ENCODE peak calls at places on chromosomes 12 and 14, in six cellular contexts. One of them, this sample, is unnamed. For H3K27me3, the result is how much of the 10 kb centered on the place peaks cover.

GRCh38 chr14:61090432-61091216 is 109.6 kb downstream of the SLC38A6 start:
- DNase-seq in psoas muscle: no peak
- DNase-seq in testis: no peak
- DNase-seq in HepG2: no peak
- DNase-seq in trophoblast cell: no peak
- DNase-seq in dorsolateral prefrontal cortex: no peak
- DNase-seq in this sample: no peak

GRCh38 chr14:75533791-75534190 is 11.5 kb downstream of the BATF start:
- DNase-seq in psoas muscle: no peak
- DNase-seq in testis: no peak
- DNase-seq in HepG2: no peak
- DNase-seq in trophoblast cell: no peak
- DNase-seq in dorsolateral prefrontal cortex: no peak
- DNase-seq in this sample: no peak

GRCh38 chr14:65035049-65035448 is 48.4 kb downstream of the FNTB start:
- DNase-seq in psoas muscle: no peak
- DNase-seq in testis: no peak
- DNase-seq in HepG2: no peak
- DNase-seq in trophoblast cell: no peak
- DNase-seq in dorsolateral prefrontal cortex: peak
- DNase-seq in this sample: peak

GRCh38 chr14:102579696-102580551 is 12.5 kb upstream of the RCOR1 start:
- DNase-seq in psoas muscle: peak
- DNase-seq in testis: no peak
- DNase-seq in HepG2: no peak
- DNase-seq in trophoblast cell: peak
- DNase-seq in dorsolateral prefrontal cortex: no peak
- DNase-seq in this sample: no peak

GRCh38 chr14:77024171-77024627 is 4.3 kb downstream of the IRF2BPL start:
- DNase-seq in psoas muscle: no peak
- DNase-seq in testis: peak
- DNase-seq in HepG2: peak
- DNase-seq in trophoblast cell: peak
- DNase-seq in dorsolateral prefrontal cortex: no peak
- DNase-seq in this sample: peak

GRCh38 chr14:69877492-69877891 is 1.7 kb upstream of the SMOC1 start:
- DNase-seq in psoas muscle: no peak
- DNase-seq in testis: peak
- DNase-seq in HepG2: no peak
- DNase-seq in trophoblast cell: peak
- DNase-seq in dorsolateral prefrontal cortex: no peak
- DNase-seq in this sample: no peak

GRCh38 chr14:60350366-60350720 is 101.3 kb downstream of the PPM1A start:
- DNase-seq in psoas muscle: no peak
- DNase-seq in testis: no peak
- DNase-seq in HepG2: no peak
- DNase-seq in trophoblast cell: no peak
- DNase-seq in dorsolateral prefrontal cortex: no peak
- DNase-seq in this sample: no peak

GRCh38 chr14:25943329-25943728 is 654.5 kb downstream of the NOVA1 start:
- DNase-seq in psoas muscle: no peak
- DNase-seq in testis: no peak
- DNase-seq in HepG2: no peak
- DNase-seq in trophoblast cell: no peak
- DNase-seq in dorsolateral prefrontal cortex: no peak
- DNase-seq in this sample: no peak

GRCh38 chr14:93330609-93331000 is 2.2 kb downstream of the BTBD7 start:
- DNase-seq in psoas muscle: no peak
- DNase-seq in testis: no peak
- DNase-seq in HepG2: no peak
- DNase-seq in trophoblast cell: peak
- DNase-seq in dorsolateral prefrontal cortex: no peak
- DNase-seq in this sample: no peak

DNA sequence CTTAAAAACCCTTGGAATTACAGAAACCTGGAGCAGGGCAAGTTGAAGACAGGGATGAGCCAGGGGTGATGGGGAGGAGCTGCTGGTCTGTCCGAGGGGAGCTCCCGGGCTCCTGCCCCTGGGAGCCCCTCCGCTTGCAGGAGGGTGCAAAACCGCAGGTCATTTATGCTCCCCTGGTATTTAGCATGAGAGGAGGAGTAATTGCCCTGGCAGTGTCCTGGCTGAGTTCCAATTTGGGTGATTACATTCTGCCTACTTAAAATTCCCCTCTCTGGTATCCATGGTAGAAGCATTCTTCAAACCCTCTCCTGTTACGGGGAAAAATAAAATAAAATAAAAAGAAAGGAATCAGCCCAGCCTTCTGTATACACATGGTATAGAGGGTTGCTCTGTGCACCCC is 61.7 kb upstream of the VRK1 start:
- DNase-seq in psoas muscle: no peak
- DNase-seq in testis: no peak
- DNase-seq in HepG2: no peak
- DNase-seq in trophoblast cell: no peak
- DNase-seq in dorsolateral prefrontal cortex: no peak
- DNase-seq in this sample: no peak
- H3K27me3 ChIP-seq in psoas muscle: under half
- H3K27me3 ChIP-seq in testis: under half
- H3K27me3 ChIP-seq in HepG2: half or more
- H3K27me3 ChIP-seq in trophoblast cell: under half
- H3K27me3 ChIP-seq in dorsolateral prefrontal cortex: under half
- H3K27me3 ChIP-seq in this sample: under half

DNA sequence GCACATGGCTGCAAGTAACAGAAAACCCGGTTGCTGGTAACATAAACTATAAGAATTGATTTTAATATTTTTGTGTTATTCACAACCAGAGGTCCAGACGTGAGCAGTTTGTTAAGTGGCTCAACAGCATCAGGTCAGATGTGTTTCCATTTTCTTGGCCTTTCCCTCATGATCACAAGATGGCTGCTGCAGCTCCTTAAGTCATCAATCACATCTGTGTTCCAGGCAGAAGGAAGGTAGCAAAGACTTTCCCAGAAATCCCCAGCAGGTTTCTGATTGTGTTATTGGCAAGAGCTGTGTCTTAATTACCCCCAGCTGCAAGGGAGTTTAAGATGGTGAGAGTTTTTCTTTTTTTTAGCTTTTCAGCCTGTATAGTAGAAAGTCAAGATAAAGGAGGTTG is 40.4 kb upstream of the MYL2 start:
- DNase-seq in psoas muscle: no peak
- DNase-seq in testis: no peak
- DNase-seq in HepG2: no peak
- DNase-seq in trophoblast cell: no peak
- DNase-seq in dorsolateral prefrontal cortex: no peak
- DNase-seq in this sample: no peak
- H3K27me3 ChIP-seq in psoas muscle: under half
- H3K27me3 ChIP-seq in testis: under half
- H3K27me3 ChIP-seq in HepG2: under half
- H3K27me3 ChIP-seq in trophoblast cell: under half
- H3K27me3 ChIP-seq in dorsolateral prefrontal cortex: under half
- H3K27me3 ChIP-seq in this sample: under half

DNA sequence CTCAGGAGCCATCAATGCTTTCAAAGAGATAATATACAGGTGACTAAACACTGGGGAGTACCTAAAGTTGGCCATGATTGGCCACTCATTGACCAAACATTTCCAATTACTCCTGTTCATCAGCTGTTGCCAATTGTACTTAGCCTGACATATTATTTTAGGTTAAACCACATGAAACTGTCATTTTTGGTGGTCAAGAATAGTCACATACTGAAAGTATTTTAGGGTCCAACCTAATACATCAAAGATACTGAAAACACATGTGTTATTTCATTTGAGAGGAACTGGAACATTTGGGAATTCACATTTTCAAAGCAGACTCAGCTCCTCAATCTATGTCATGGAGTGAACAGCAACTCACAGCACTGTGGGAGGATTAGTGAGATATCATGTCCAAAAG is 63.9 kb upstream of the KCNA5 start:
- DNase-seq in psoas muscle: no peak
- DNase-seq in testis: no peak
- DNase-seq in HepG2: no peak
- DNase-seq in trophoblast cell: no peak
- DNase-seq in dorsolateral prefrontal cortex: no peak
- DNase-seq in this sample: no peak
- H3K27me3 ChIP-seq in psoas muscle: under half
- H3K27me3 ChIP-seq in testis: under half
- H3K27me3 ChIP-seq in HepG2: under half
- H3K27me3 ChIP-seq in trophoblast cell: under half
- H3K27me3 ChIP-seq in dorsolateral prefrontal cortex: under half
- H3K27me3 ChIP-seq in this sample: under half

GRCh38 chr14:28762949-28763313 is 3.7 kb upstream of the FOXG1 start:
- DNase-seq in psoas muscle: no peak
- DNase-seq in testis: no peak
- DNase-seq in HepG2: no peak
- DNase-seq in trophoblast cell: no peak
- DNase-seq in dorsolateral prefrontal cortex: no peak
- DNase-seq in this sample: no peak

GRCh38 chr14:28762290-28762948 is 4.2 kb upstream of the FOXG1 start:
- DNase-seq in psoas muscle: no peak
- DNase-seq in testis: no peak
- DNase-seq in HepG2: no peak
- DNase-seq in trophoblast cell: no peak
- DNase-seq in dorsolateral prefrontal cortex: no peak
- DNase-seq in this sample: no peak

GRCh38 chr14:28765907-28766504 is 581 bp upstream of the FOXG1 start:
- DNase-seq in psoas muscle: no peak
- DNase-seq in testis: no peak
- DNase-seq in HepG2: no peak
- DNase-seq in trophoblast cell: no peak
- DNase-seq in dorsolateral prefrontal cortex: no peak
- DNase-seq in this sample: peak

GRCh38 chr14:28765169-28765906 is 1.2 kb upstream of the FOXG1 start:
- DNase-seq in psoas muscle: no peak
- DNase-seq in testis: no peak
- DNase-seq in HepG2: no peak
- DNase-seq in trophoblast cell: no peak
- DNase-seq in dorsolateral prefrontal cortex: no peak
- DNase-seq in this sample: no peak

DNA sequence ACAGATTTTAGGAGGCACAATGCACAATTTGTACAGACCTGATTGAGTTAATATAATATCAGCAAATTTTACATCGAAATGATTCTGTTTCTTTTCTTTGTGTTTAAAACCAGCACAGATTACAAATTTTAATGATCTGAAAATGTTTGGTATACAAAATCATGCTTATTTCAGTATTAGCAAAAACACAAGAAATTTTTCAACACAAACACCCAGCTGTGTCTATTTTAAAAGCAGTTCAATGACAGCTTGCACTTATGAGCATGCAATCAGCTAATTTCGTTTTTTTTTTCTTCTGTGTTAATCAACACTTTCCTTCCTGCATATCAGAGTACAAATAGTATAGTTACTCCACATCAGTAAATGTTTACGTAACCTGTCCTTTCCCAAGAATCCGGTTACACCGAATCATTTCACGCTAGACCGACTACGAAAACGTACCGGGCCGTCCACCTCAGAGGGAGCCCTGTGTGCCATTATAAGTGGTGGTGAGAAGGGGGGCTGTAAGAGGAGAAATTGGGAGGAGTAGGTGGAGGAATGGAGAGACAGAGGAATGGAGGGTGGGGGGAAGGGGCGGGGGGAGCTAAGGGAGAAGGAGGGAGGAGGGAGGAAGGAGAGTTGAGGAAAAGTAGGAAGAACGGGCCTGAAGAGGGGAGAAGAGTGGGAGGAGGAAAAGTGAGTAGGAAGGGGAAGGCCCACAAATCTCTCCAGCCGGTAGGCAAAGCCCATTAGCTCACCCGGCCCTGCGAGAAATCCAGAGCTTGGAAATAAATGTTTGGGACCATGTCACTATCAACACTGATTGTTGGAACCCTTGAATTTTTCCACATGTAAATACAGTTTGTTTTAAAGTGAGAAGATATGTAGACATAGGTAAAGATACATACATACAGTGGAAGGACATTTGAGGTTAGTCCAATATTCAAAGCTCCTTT is 2.4 kb upstream of the FOXG1 start:
- DNase-seq in psoas muscle: no peak
- DNase-seq in testis: no peak
- DNase-seq in HepG2: no peak
- DNase-seq in trophoblast cell: no peak
- DNase-seq in dorsolateral prefrontal cortex: no peak
- DNase-seq in this sample: no peak
- H3K27me3 ChIP-seq in psoas muscle: under half
- H3K27me3 ChIP-seq in testis: under half
- H3K27me3 ChIP-seq in HepG2: under half
- H3K27me3 ChIP-seq in trophoblast cell: half or more
- H3K27me3 ChIP-seq in dorsolateral prefrontal cortex: under half
- H3K27me3 ChIP-seq in this sample: under half

GRCh38 chr12:53171725-53172329 is 8.7 kb upstream of the ZNF740 start:
- DNase-seq in psoas muscle: no peak
- DNase-seq in testis: peak
- DNase-seq in HepG2: peak
- DNase-seq in trophoblast cell: no peak
- DNase-seq in dorsolateral prefrontal cortex: no peak
- DNase-seq in this sample: no peak
- H3K27me3 ChIP-seq in psoas muscle: under half
- H3K27me3 ChIP-seq in testis: under half
- H3K27me3 ChIP-seq in HepG2: under half
- H3K27me3 ChIP-seq in trophoblast cell: under half
- H3K27me3 ChIP-seq in dorsolateral prefrontal cortex: under half
- H3K27me3 ChIP-seq in this sample: under half

DNA sequence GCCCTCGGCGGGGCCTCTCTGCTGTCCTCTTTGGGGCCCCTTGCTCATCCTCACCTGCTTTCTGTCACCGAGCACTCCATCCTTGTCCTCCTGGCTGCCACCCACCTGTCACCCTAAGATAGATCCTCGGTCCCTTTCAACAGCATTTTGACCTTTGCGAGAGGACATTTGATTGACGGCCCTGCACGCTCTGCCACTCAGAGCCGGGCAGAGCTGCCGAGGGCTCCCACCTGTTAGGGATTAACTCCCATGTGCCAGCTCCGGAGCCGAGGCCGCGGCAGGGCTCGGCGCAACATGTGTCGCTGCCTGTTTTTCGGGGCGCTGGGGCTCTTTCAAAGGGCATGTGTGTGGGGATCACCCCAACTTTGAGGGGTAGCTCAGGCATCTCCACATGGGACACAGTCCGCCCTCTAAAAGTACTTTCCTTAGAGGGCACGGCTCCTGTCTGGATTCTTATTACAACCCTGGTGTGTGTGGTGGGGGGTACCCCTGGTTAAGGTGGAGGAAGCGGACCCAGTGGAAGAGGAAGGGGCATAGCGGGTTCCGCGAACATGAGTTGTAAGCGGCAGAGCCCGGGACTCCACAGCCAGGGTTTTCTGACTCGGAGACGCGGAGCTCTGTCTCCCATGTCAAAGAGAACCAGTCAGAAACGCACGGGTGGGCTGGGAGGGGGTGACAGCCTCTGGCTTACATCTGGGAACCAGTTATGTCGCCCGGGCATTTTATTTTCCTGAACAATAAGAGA is 800 bp upstream of the MEG3 start:
- DNase-seq in psoas muscle: no peak
- DNase-seq in testis: no peak
- DNase-seq in HepG2: no peak
- DNase-seq in trophoblast cell: no peak
- DNase-seq in dorsolateral prefrontal cortex: no peak
- DNase-seq in this sample: peak
- H3K27me3 ChIP-seq in psoas muscle: under half
- H3K27me3 ChIP-seq in testis: under half
- H3K27me3 ChIP-seq in HepG2: under half
- H3K27me3 ChIP-seq in trophoblast cell: under half
- H3K27me3 ChIP-seq in dorsolateral prefrontal cortex: under half
- H3K27me3 ChIP-seq in this sample: under half

GRCh38 chr12:4282103-4282891 is 8.7 kb downstream of the CCND2 start:
- DNase-seq in psoas muscle: no peak
- DNase-seq in testis: no peak
- DNase-seq in HepG2: no peak
- DNase-seq in trophoblast cell: no peak
- DNase-seq in dorsolateral prefrontal cortex: no peak
- DNase-seq in this sample: no peak
- H3K27me3 ChIP-seq in psoas muscle: under half
- H3K27me3 ChIP-seq in testis: under half
- H3K27me3 ChIP-seq in HepG2: half or more
- H3K27me3 ChIP-seq in trophoblast cell: under half
- H3K27me3 ChIP-seq in dorsolateral prefrontal cortex: under half
- H3K27me3 ChIP-seq in this sample: under half

GRCh38 chr12:212383-212798 is 1.6 kb downstream of the SLC6A12 start:
- DNase-seq in psoas muscle: no peak
- DNase-seq in testis: no peak
- DNase-seq in HepG2: no peak
- DNase-seq in trophoblast cell: no peak
- DNase-seq in dorsolateral prefrontal cortex: no peak
- DNase-seq in this sample: no peak
- H3K27me3 ChIP-seq in psoas muscle: under half
- H3K27me3 ChIP-seq in testis: under half
- H3K27me3 ChIP-seq in HepG2: under half
- H3K27me3 ChIP-seq in trophoblast cell: under half
- H3K27me3 ChIP-seq in dorsolateral prefrontal cortex: under half
- H3K27me3 ChIP-seq in this sample: under half

This sample was measured in right cardiac atrium.